ENCODE peak calls at places on chromosomes 6 and 20, in six cellular contexts. D is progenitor cell of endocrine pancreas, S is kidney epithelial cell, E is dorsolateral prefrontal cortex, K is heart left ventricle, J is ovary. V is an unnamed sample.

GRCh38 chr6:77089776-77090175 is 373.5 kb downstream of the HTR1B start:
- DNase-seq in D (no peak), S (no peak), E (no peak), K (no peak), J (no peak), V (no peak)

GRCh38 chr6:18425218-18425617 is 38.1 kb downstream of the RNF144B start:
- DNase-seq in D (no peak), S (no peak), E (no peak), K (no peak), J (no peak), V (no peak)

GRCh38 chr6:170093276-170093657 is 197.6 kb downstream of the DLL1 start:
- DNase-seq in D (no peak), S (no peak), E (peak; percentile 33), K (no peak), J (no peak), V (no peak)

GRCh38 chr6:26284537-26285142 is 80.4 kb upstream of the BTN3A2 start:
- DNase-seq in D (no peak), S (no peak), E (peak; percentile 45), K (peak; percentile 56), J (peak; percentile 58), V (peak; percentile 50)

GRCh38 chr6:10676403-10676802 is 18.0 kb downstream of the C6orf52 start:
- DNase-seq in D (no peak), S (no peak), E (no peak), K (no peak), J (no peak), V (no peak)

GRCh38 chr6:47247227-47247797 is 62.4 kb downstream of the TNFRSF21 start:
- DNase-seq in D (no peak), S (no peak), E (no peak), K (no peak), J (no peak), V (no peak)

GRCh38 chr6:151666526-151666925 is 141.0 kb upstream of the ESR1 start:
- DNase-seq in D (no peak), S (no peak), E (no peak), K (no peak), J (no peak), V (no peak)

GRCh38 chr6:151269318-151269995 is 29.7 kb downstream of the AKAP12 start:
- DNase-seq in D (no peak), S (no peak), E (no peak), K (no peak), J (no peak), V (no peak)

GRCh38 chr6:81238390-81238789 is 514.1 kb downstream of the TENT5A start:
- DNase-seq in D (no peak), S (no peak), E (no peak), K (no peak), J (no peak), V (no peak)

GRCh38 chr6:33975631-33976424 is 170.1 kb downstream of the GRM4 start:
- DNase-seq in D (no peak), S (no peak), E (peak; percentile 11), K (no peak), J (no peak), V (peak; percentile 49)

GRCh38 chr6:84137989-84138575 is 89.4 kb downstream of the CEP162 start:
- DNase-seq in D (no peak), S (no peak), E (no peak), K (no peak), J (no peak), V (no peak)

GRCh38 chr20:63343460-63344150 is 17.5 kb downstream of the CHRNA4 start:
- DNase-seq in D (no peak), S (no peak), E (no peak), K (no peak), J (no peak), V (no peak)

GRCh38 chr6:110816677-110817076 is 1.4 kb upstream of the CDK19 start:
- DNase-seq in D (no peak), S (no peak), E (no peak), K (no peak), J (peak; percentile 29), V (no peak)

GRCh38 chr6:169019727-169020491 is 233.7 kb downstream of the THBS2 start:
- DNase-seq in D (no peak), S (no peak), E (no peak), K (no peak), J (no peak), V (no peak)
- TF ChIP-seq CTCF in D (peak; percentile 43), S (peak; percentile 14), E (no peak), K (no peak), J (no peak), V (no peak)

GRCh38 chr6:8462169-8462568 is 26.8 kb upstream of the SLC35B3 start:
- DNase-seq in D (no peak), S (no peak), E (no peak), K (no peak), J (no peak), V (no peak)
- TF ChIP-seq CTCF in D (no peak), S (no peak), E (no peak), K (no peak), J (no peak), V (no peak)

GRCh38 chr20:36575066-36575743 is 1.8 kb downstream of the TGIF2 start:
- DNase-seq in D (no peak), S (no peak), E (no peak), K (peak; percentile 56), J (peak; percentile 81), V (peak; percentile 31)
- TF ChIP-seq CTCF in D (peak; percentile 19), S (no peak), E (no peak), K (no peak), J (no peak), V (no peak)

GRCh38 chr20:3751664-3752385 is 15.7 kb downstream of the ADISSP start:
- DNase-seq in D (no peak), S (no peak), E (no peak), K (peak; percentile 72), J (no peak), V (peak; percentile 57)

GRCh38 chr20:3751284-3751663 is 16.3 kb downstream of the ADISSP start:
- DNase-seq in D (no peak), S (no peak), E (no peak), K (no peak), J (no peak), V (no peak)

GRCh38 chr20:3748073-3748472 is 15.6 kb downstream of the HSPA12B start:
- DNase-seq in D (no peak), S (no peak), E (no peak), K (no peak), J (no peak), V (no peak)

GRCh38 chr20:3749087-3749688 is 16.7 kb downstream of the HSPA12B start:
- DNase-seq in D (no peak), S (no peak), E (no peak), K (no peak), J (no peak), V (no peak)

DNA sequence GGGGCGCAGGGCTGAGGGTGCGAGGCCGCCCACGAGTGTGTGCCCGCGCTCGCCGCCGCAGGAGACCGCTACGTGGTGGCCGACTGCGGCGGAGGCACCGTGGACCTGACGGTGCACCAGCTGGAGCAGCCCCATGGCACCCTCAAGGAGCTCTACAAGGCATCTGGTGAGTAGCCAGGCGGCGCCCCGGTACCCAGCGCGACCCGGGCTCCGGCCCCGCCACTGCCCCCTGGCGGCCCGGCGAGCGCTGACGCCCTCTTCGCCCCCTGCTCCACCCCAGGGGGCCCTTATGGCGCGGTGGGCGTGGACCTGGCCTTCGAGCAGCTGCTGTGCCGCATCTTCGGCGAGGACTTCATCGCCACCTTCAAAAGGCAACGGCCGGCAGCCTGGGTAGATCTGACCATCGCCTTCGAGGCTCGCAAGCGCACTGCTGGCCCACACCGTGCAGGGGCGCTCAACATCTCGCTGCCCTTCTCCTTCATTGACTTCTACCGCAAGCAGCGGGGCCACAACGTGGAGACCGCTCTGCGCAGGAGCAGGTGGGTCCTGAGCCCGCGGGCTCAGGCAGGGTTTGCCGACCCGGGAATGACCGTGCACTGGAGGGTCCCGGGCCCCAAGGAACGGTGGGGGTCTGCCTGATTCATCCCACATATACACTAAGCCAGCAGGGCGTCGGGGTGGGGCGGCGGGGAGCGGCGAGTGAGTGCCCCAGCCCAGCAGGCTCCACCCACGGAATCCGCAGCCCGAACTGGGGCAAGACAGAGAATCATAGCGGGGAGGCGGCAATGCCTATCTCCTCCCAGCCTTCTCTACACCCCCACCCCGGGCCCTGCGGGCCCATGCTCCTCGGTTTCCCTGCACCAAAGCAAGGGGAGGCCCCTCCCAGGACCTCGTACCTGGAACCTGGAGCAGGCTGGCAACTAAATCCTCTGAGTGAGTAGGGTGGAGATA is 17.5 kb downstream of the HSPA12B start:
- DNase-seq in D (peak; percentile 65), S (no peak), E (peak; percentile 40), K (no peak), J (no peak), V (peak; percentile 84)
- TF ChIP-seq CTCF in D (peak; percentile 94), S (peak; percentile 45), E (peak; percentile 53), K (peak; percentile 45), J (no peak), V (peak; percentile 92)

V was measured in nephron progenitor cell.